ENCODE peak calls at places on chromosomes 1 and 21, in six cellular contexts. N is GM12891, U is K562, P is HepG2, E is GM12878, W is H1. M is an unnamed sample.

GRCh38 chr1:162087118-162087517 is 17.6 kb downstream of the NOS1AP start:
- DNase-seq in N (no peak), U (no peak), P (no peak), E (no peak), W (no peak), M (no peak)

GRCh38 chr21:45867671-45868081 is 113.9 kb upstream of the COL6A1 start:
- DNase-seq in N (no peak), U (no peak), P (no peak), E (no peak), W (no peak), M (no peak)

GRCh38 chr1:91455334-91455733 is 45.3 kb upstream of the CDC7 start:
- DNase-seq in N (no peak), U (no peak), P (no peak), E (no peak), W (no peak), M (no peak)

GRCh38 chr1:19552291-19553010 is 67.1 kb upstream of the CAPZB start:
- DNase-seq in N (no peak), U (no peak), P (no peak), E (no peak), W (no peak), M (no peak)

GRCh38 chr1:30756545-30757195 is 904 bp downstream of the LAPTM5 start:
- DNase-seq in N (no peak), U (peak), P (no peak), E (no peak), W (no peak), M (no peak)

GRCh38 chr1:91673603-91674002 is 173.0 kb downstream of the CDC7 start:
- DNase-seq in N (no peak), U (no peak), P (no peak), E (no peak), W (no peak), M (no peak)

GRCh38 chr1:16155537-16156410 is at the start of gene EPHA2:
- DNase-seq in N (no peak), U (no peak), P (peak), E (no peak), W (peak), M (no peak)

GRCh38 chr1:55277377-55278130 is 62.4 kb upstream of the USP24 start:
- DNase-seq in N (no peak), U (peak), P (peak), E (peak), W (peak), M (peak)

GRCh38 chr1:11740258-11741192 is 4.6 kb downstream of the AGTRAP start:
- DNase-seq in N (no peak), U (peak), P (no peak), E (no peak), W (no peak), M (no peak)

GRCh38 chr1:166410083-166410385 is 243.2 kb upstream of the FAM78B start:
- DNase-seq in N (no peak), U (no peak), P (no peak), E (no peak), W (no peak), M (no peak)

GRCh38 chr1:7549277-7549676 is 221.8 kb upstream of the VAMP3 start:
- DNase-seq in N (no peak), U (no peak), P (no peak), E (peak), W (no peak), M (no peak)

GRCh38 chr1:34188418-34188817 is 11.7 kb downstream of the C1orf94 start:
- DNase-seq in N (no peak), U (no peak), P (no peak), E (no peak), W (no peak), M (no peak)

GRCh38 chr1:87942165-87942564 is 613.5 kb downstream of the LMO4 start:
- DNase-seq in N (no peak), U (no peak), P (no peak), E (no peak), W (no peak), M (no peak)

GRCh38 chr1:147201276-147201675 is 23.9 kb downstream of the FMO5 start:
- DNase-seq in N (no peak), U (no peak), P (no peak), E (no peak), W (no peak), M (no peak)

GRCh38 chr1:71303617-71304041 is 222.8 kb upstream of the ZRANB2 start:
- DNase-seq in N (no peak), U (no peak), P (no peak), E (no peak), W (no peak), M (no peak)

GRCh38 chr1:224543453-224543852 is 72.7 kb upstream of the CNIH3 start:
- DNase-seq in N (no peak), U (no peak), P (no peak), E (no peak), W (no peak), M (no peak)

GRCh38 chr1:233664804-233665574 is 51.1 kb downstream of the KCNK1 start:
- DNase-seq in N (no peak), U (no peak), P (no peak), E (no peak), W (no peak), M (no peak)

GRCh38 chr1:116504308-116505156 is 66.3 kb downstream of the CD58 start:
- DNase-seq in N (peak), U (peak), P (no peak), E (peak), W (no peak), M (peak)

GRCh38 chr21:41396452-41397107 is 29.5 kb upstream of the MX1 start:
- DNase-seq in N (no peak), U (no peak), P (no peak), E (no peak), W (no peak), M (no peak)

GRCh38 chr1:163351912-163352311 is 30.2 kb downstream of the NUF2 start:
- DNase-seq in N (no peak), U (no peak), P (no peak), E (no peak), W (no peak), M (no peak)

GRCh38 chr1:72227667-72228066 is 54.7 kb downstream of the NEGR1 start:
- DNase-seq in N (no peak), U (no peak), P (no peak), E (no peak), W (no peak), M (no peak)

GRCh38 chr1:88877382-88877825 is 14.0 kb downstream of the GTF2B start:
- DNase-seq in N (no peak), U (peak), P (peak), E (no peak), W (no peak), M (no peak)

GRCh38 chr1:183129921-183130675 is 56.0 kb upstream of the LAMC2 start:
- DNase-seq in N (no peak), U (no peak), P (no peak), E (no peak), W (no peak), M (no peak)

GRCh38 chr1:236795035-236795756 is at the start of gene MTR:
- DNase-seq in N (peak), U (peak), P (peak), E (peak), W (peak), M (peak)

GRCh38 chr1:236799001-236799400 is 3.9 kb downstream of the MTR start:
- DNase-seq in N (no peak), U (no peak), P (no peak), E (no peak), W (no peak), M (no peak)

GRCh38 chr1:236800002-236800620 is 5.0 kb downstream of the MTR start:
- DNase-seq in N (no peak), U (no peak), P (no peak), E (no peak), W (no peak), M (no peak)

GRCh38 chr1:236794585-236795034 is 482 bp upstream of the MTR start:
- DNase-seq in N (no peak), U (no peak), P (no peak), E (no peak), W (no peak), M (no peak)

GRCh38 chr1:236795757-236796719 is 946 bp downstream of the MTR start:
- DNase-seq in N (no peak), U (peak), P (peak), E (peak), W (no peak), M (no peak)
- TF ChIP-seq TAF1 in N (no peak), U (peak), P (no peak), E (no peak), W (no peak), M (peak)

GRCh38 chr21:37267269-37268185 is at the start of gene VPS26C:
- DNase-seq in N (peak), U (peak), P (peak), E (peak), W (peak), M (peak)

GRCh38 chr21:37266515-37267221 is 466 bp downstream of the VPS26C start:
- DNase-seq in N (no peak), U (peak), P (peak), E (no peak), W (no peak), M (no peak)

GRCh38 chr21:37264808-37265207 is 2.3 kb downstream of the VPS26C start:
- DNase-seq in N (no peak), U (peak), P (no peak), E (no peak), W (no peak), M (no peak)

GRCh38 chr21:37268186-37268503 is 1.0 kb upstream of the VPS26C start:
- DNase-seq in N (no peak), U (no peak), P (no peak), E (no peak), W (no peak), M (no peak)

GRCh38 chr21:37263827-37264226 is 3.3 kb downstream of the VPS26C start:
- DNase-seq in N (no peak), U (peak), P (no peak), E (no peak), W (no peak), M (no peak)
- TF ChIP-seq POLR2A in N (no peak), U (no peak), P (no peak), E (no peak), W (no peak), M (no peak)

DNA sequence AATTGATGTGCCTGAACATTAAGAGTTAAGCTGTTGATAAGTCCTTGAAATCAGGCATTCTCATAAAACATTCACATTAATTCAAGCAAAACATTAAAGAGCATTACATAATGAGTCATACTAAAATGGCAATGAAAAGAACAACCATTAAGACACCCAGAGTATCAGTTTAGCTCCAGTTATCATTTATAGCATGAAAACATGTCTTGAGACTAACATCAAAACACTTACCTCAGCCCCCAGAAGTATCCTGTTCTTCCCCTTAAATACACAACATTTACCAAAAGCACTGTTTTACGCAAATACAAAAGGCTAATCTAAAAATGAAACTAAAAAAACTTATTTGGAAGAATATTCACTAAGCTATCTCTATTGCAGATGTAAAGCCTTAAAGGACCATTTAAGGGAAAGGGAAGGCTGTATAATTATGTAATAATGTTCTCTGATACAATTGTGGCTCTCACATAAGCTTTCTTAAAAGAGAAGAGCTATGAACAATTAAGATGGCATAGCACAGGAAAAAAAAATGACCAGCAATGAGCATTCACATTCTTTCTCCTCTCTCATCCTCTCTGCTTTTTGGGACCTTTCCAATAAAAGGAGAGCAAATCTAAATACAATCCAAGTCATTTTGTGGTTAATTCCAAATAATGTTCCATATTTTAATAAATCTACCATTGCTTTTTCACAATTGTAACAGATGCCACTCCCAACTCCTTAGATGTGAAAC is 23.7 kb downstream of the SMYD3 start:
- DNase-seq in N (no peak), U (no peak), P (no peak), E (no peak), W (no peak), M (no peak)
- TF ChIP-seq TAF1 in N (no peak), U (no peak), P (no peak), E (no peak), W (no peak), M (no peak)

DNA sequence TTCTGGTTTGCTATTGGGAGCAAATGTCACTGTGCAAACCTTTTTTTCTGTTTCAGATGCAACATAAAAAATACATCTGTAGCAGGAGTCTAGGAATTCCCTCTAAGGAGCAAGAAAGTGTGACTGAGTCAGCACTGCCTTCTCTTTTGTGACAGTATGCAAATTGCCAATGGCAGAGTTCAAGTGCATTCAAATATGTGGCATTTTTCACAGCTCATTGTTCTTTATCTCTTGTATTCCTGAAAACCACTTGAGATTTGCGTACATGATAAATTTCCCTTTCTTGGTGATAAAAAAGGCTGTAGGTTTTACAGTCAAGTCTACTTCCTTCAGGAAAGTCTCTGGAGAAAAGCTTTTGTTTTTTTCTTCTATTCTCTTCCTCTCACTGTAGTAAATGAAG is 129.8 kb upstream of the L1TD1 start:
- DNase-seq in N (no peak), U (no peak), P (no peak), E (no peak), W (no peak), M (no peak)
- TF ChIP-seq POLR2A in N (no peak), U (no peak), P (no peak), E (no peak), W (no peak), M (no peak)

GRCh38 chr1:152107289-152107983 is 7.8 kb downstream of the TCHH start:
- DNase-seq in N (no peak), U (no peak), P (no peak), E (no peak), W (no peak), M (no peak)
- TF ChIP-seq TAF1 in N (no peak), U (no peak), P (no peak), E (no peak), W (no peak), M (no peak)

GRCh38 chr1:204131978-204132377 is 19.9 kb downstream of the ETNK2 start:
- DNase-seq in N (no peak), U (no peak), P (no peak), E (no peak), W (no peak), M (no peak)

GRCh38 chr1:204132718-204133117 is 19.1 kb downstream of the ETNK2 start:
- DNase-seq in N (no peak), U (no peak), P (no peak), E (no peak), W (no peak), M (no peak)

GRCh38 chr1:204130178-204130577 is 21.7 kb downstream of the ETNK2 start:
- DNase-seq in N (no peak), U (no peak), P (no peak), E (no peak), W (no peak), M (no peak)

GRCh38 chr1:204128964-204129896 is 22.6 kb downstream of the ETNK2 start:
- DNase-seq in N (peak), U (peak), P (no peak), E (no peak), W (peak), M (peak)

GRCh38 chr1:204130989-204131892 is 20.6 kb downstream of the ETNK2 start:
- DNase-seq in N (no peak), U (peak), P (no peak), E (no peak), W (no peak), M (no peak)
- TF ChIP-seq POLR2A in N (no peak), U (no peak), P (no peak), E (no peak), W (peak), M (no peak)

GRCh38 chr21:25334046-25334730 is 273.1 kb downstream of the MRPL39 start:
- DNase-seq in N (no peak), U (no peak), P (no peak), E (no peak), W (no peak), M (no peak)

GRCh38 chr21:25343774-25344545 is 263.3 kb downstream of the MRPL39 start:
- DNase-seq in N (no peak), U (no peak), P (no peak), E (no peak), W (no peak), M (no peak)

GRCh38 chr21:25341981-25342380 is 265.3 kb downstream of the MRPL39 start:
- DNase-seq in N (no peak), U (no peak), P (no peak), E (no peak), W (no peak), M (no peak)

GRCh38 chr21:25342811-25343210 is 264.5 kb downstream of the MRPL39 start:
- DNase-seq in N (no peak), U (no peak), P (no peak), E (no peak), W (no peak), M (no peak)

GRCh38 chr21:25338415-25338814 is 268.9 kb downstream of the MRPL39 start:
- DNase-seq in N (no peak), U (no peak), P (no peak), E (no peak), W (no peak), M (no peak)
- TF ChIP-seq TAF1 in N (no peak), U (no peak), P (no peak), E (no peak), W (no peak), M (no peak)

GRCh38 chr1:228487336-228488106 is at the start of gene RNF187:
- DNase-seq in N (peak), U (peak), P (no peak), E (no peak), W (no peak), M (peak)

GRCh38 chr1:228483789-228484188 is 3.4 kb upstream of the RNF187 start:
- DNase-seq in N (no peak), U (no peak), P (no peak), E (no peak), W (no peak), M (no peak)

GRCh38 chr1:228488818-228489674 is 1.9 kb downstream of the RNF187 start:
- DNase-seq in N (no peak), U (no peak), P (no peak), E (no peak), W (no peak), M (no peak)

GRCh38 chr1:228488107-228488817 is 1.1 kb downstream of the RNF187 start:
- DNase-seq in N (no peak), U (no peak), P (no peak), E (no peak), W (no peak), M (peak)

GRCh38 chr1:228486596-228487335 is 416 bp upstream of the RNF187 start:
- DNase-seq in N (peak), U (peak), P (peak), E (peak), W (peak), M (peak)
- TF ChIP-seq POLR2A in N (peak), U (peak), P (no peak), E (peak), W (no peak), M (peak)

GRCh38 chr1:184524248-184524647 is 137.4 kb downstream of the C1orf21 start:
- DNase-seq in N (no peak), U (no peak), P (no peak), E (no peak), W (no peak), M (no peak)
- TF ChIP-seq TAF1 in N (no peak), U (no peak), P (no peak), E (no peak), W (no peak), M (no peak)

DNA sequence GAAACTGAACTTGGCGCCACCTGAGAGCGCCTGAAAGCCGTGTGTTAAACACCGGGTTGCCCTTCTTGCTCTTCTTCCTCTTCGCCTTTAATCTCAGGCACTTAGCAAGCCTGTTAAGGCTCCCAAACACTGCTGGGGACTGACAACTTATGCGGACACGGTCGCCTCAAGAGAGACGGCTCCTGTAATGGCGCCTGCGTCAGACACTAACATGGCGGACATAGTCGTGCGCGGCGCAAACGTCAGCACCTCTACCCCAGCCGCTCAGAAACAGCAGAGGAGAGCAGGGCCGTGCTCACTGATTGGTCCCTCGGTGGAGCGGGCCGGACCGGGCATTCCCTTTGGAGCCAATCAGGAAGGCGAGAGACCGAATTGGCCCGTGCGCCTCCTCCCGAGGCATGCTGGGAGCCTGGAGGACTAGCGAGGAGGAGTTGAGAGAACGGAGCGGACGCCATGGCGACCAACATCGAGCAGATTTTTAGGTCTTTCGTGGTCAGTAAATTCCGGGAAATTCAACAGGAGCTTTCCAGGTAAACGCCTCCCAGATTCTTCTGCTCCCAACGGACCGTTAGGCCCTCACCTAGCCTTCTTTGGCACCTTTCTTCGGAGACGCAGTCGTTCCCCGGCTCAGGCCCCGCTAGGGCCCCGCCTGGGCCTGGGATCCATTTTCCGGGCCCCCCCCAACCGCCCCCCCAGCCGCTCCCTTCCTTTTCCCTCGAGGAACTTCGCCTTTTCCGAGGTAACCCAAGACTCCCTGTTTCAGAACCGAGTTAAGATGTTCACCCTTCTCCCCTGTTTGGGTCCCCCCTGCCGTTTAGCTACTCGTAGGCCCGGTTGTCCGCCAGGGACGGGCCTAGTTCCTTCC is at the start of gene SON:
- DNase-seq in N (peak), U (peak), P (peak), E (peak), W (peak), M (peak)
- TF ChIP-seq POLR2A in N (peak), U (peak), P (peak), E (peak), W (peak), M (peak)

M was measured in GM12892.